ENCODE peak calls at places on chromosomes 11 and 22, in six cellular contexts. One of them, this sample, is unnamed.

GRCh38 chr11:10868375-10868774 is 10.5 kb upstream of the ZBED5 start:
- DNase-seq in T1000: no peak
- DNase-seq in DMS153: no peak
- DNase-seq in SK-MEL-5: no peak
- DNase-seq in mucosa of gallbladder: no peak
- DNase-seq in NCI-H1417: no peak
- DNase-seq in this sample: no peak

GRCh38 chr11:78290293-78291176 is 101.8 kb downstream of the USP35 start:
- DNase-seq in T1000: no peak
- DNase-seq in DMS153: no peak
- DNase-seq in SK-MEL-5: peak
- DNase-seq in mucosa of gallbladder: peak
- DNase-seq in NCI-H1417: no peak
- DNase-seq in this sample: no peak

GRCh38 chr22:38953577-38954413 is 3.6 kb upstream of the APOBEC3A start:
- DNase-seq in T1000: no peak
- DNase-seq in DMS153: no peak
- DNase-seq in SK-MEL-5: no peak
- DNase-seq in mucosa of gallbladder: no peak
- DNase-seq in NCI-H1417: no peak
- DNase-seq in this sample: peak

GRCh38 chr11:114180301-114181055 is 115.7 kb upstream of the NNMT start:
- DNase-seq in T1000: no peak
- DNase-seq in DMS153: peak
- DNase-seq in SK-MEL-5: peak
- DNase-seq in mucosa of gallbladder: peak
- DNase-seq in NCI-H1417: peak
- DNase-seq in this sample: no peak

GRCh38 chr11:121246769-121247035 is 45.9 kb upstream of the SC5D start:
- DNase-seq in T1000: no peak
- DNase-seq in DMS153: no peak
- DNase-seq in SK-MEL-5: no peak
- DNase-seq in mucosa of gallbladder: no peak
- DNase-seq in NCI-H1417: no peak
- DNase-seq in this sample: no peak

GRCh38 chr22:30380011-30380410 is 7.2 kb downstream of the RNF215 start:
- DNase-seq in T1000: no peak
- DNase-seq in DMS153: no peak
- DNase-seq in SK-MEL-5: no peak
- DNase-seq in mucosa of gallbladder: no peak
- DNase-seq in NCI-H1417: no peak
- DNase-seq in this sample: no peak

GRCh38 chr22:45291061-45291930 is 6.5 kb downstream of the UPK3A start:
- DNase-seq in T1000: no peak
- DNase-seq in DMS153: no peak
- DNase-seq in SK-MEL-5: no peak
- DNase-seq in mucosa of gallbladder: no peak
- DNase-seq in NCI-H1417: no peak
- DNase-seq in this sample: no peak

GRCh38 chr22:49590381-49590780 is 237.3 kb downstream of the BRD1 start:
- DNase-seq in T1000: no peak
- DNase-seq in DMS153: no peak
- DNase-seq in SK-MEL-5: no peak
- DNase-seq in mucosa of gallbladder: no peak
- DNase-seq in NCI-H1417: no peak
- DNase-seq in this sample: no peak

GRCh38 chr11:118227865-118228785 is 3.3 kb upstream of the JAML start:
- DNase-seq in T1000: no peak
- DNase-seq in DMS153: no peak
- DNase-seq in SK-MEL-5: no peak
- DNase-seq in mucosa of gallbladder: no peak
- DNase-seq in NCI-H1417: no peak
- DNase-seq in this sample: peak

GRCh38 chr11:65918211-65919150 is at the start of gene C11orf68:
- DNase-seq in T1000: no peak
- DNase-seq in DMS153: no peak
- DNase-seq in SK-MEL-5: no peak
- DNase-seq in mucosa of gallbladder: no peak
- DNase-seq in NCI-H1417: peak
- DNase-seq in this sample: no peak

GRCh38 chr11:26992031-26992541 is 1.8 kb upstream of the FIBIN start:
- DNase-seq in T1000: no peak
- DNase-seq in DMS153: no peak
- DNase-seq in SK-MEL-5: no peak
- DNase-seq in mucosa of gallbladder: no peak
- DNase-seq in NCI-H1417: no peak
- DNase-seq in this sample: no peak

GRCh38 chr11:132226522-132226921 is 856.1 kb downstream of the NTM start:
- DNase-seq in T1000: no peak
- DNase-seq in DMS153: no peak
- DNase-seq in SK-MEL-5: no peak
- DNase-seq in mucosa of gallbladder: no peak
- DNase-seq in NCI-H1417: no peak
- DNase-seq in this sample: no peak

GRCh38 chr22:38417252-38418060 is 37.5 kb downstream of the KCNJ4 start:
- DNase-seq in T1000: no peak
- DNase-seq in DMS153: no peak
- DNase-seq in SK-MEL-5: no peak
- DNase-seq in mucosa of gallbladder: no peak
- DNase-seq in NCI-H1417: no peak
- DNase-seq in this sample: no peak

GRCh38 chr11:58711832-58712231 is 19.9 kb downstream of the GLYAT start:
- DNase-seq in T1000: no peak
- DNase-seq in DMS153: no peak
- DNase-seq in SK-MEL-5: no peak
- DNase-seq in mucosa of gallbladder: no peak
- DNase-seq in NCI-H1417: no peak
- DNase-seq in this sample: no peak

This sample was measured in stimulated activated naive CD8-positive, alpha-beta T cell treated with anti-CD3 and anti-CD28 coated beads, Interleukin-15, Interleukin-2, amounts not matched to agents 100 U/mL and 50 U/mL, for 24 hours.